ENCODE peak calls at places on chromosomes 1 and 21, in eight cellular contexts. One of them, this sample, is unnamed.
A peak's percentile ranks its signal among the peaks of the same experiment; 100 is the strongest.

GRCh38 chr21:45299026-45299863 is 11.6 kb upstream of the POFUT2 start:
- DNase-seq in OCI-LY7: no peak
- DNase-seq in stomach: no peak
- DNase-seq in body of pancreas: no peak
- DNase-seq in tibial nerve: peak; percentile 9
- DNase-seq in thoracic aorta: no peak
- DNase-seq in left ventricle myocardium inferior: peak; percentile 72
- DNase-seq in pancreas: no peak
- DNase-seq in this sample: no peak

GRCh38 chr1:207698822-207699483 is 52.9 kb upstream of the CD46 start:
- DNase-seq in OCI-LY7: peak; percentile 65
- DNase-seq in pancreas: peak; percentile 29
- DNase-seq in thoracic aorta: no peak
- DNase-seq in stomach: peak; percentile 62
- DNase-seq in left ventricle myocardium inferior: peak; percentile 26
- DNase-seq in body of pancreas: peak; percentile 63
- DNase-seq in tibial nerve: peak; percentile 18
- DNase-seq in this sample: peak; percentile 52

GRCh38 chr1:22454476-22455056 is 2.9 kb downstream of the ZBTB40 start:
- DNase-seq in OCI-LY7: no peak
- DNase-seq in tibial nerve: no peak
- DNase-seq in left ventricle myocardium inferior: no peak
- DNase-seq in thoracic aorta: no peak
- DNase-seq in body of pancreas: peak; percentile 52
- DNase-seq in pancreas: peak; percentile 63
- DNase-seq in stomach: peak; percentile 61
- DNase-seq in this sample: no peak

GRCh38 chr1:16053781-16054502 is 10.4 kb downstream of the CLCNKB start:
- DNase-seq in body of pancreas: no peak
- DNase-seq in pancreas: no peak
- DNase-seq in stomach: no peak
- DNase-seq in left ventricle myocardium inferior: no peak
- DNase-seq in tibial nerve: no peak
- DNase-seq in thoracic aorta: no peak
- DNase-seq in OCI-LY7: no peak
- DNase-seq in this sample: no peak

GRCh38 chr21:21396424-21396823 is 398.2 kb downstream of the NCAM2 start:
- DNase-seq in tibial nerve: no peak
- DNase-seq in left ventricle myocardium inferior: no peak
- DNase-seq in pancreas: no peak
- DNase-seq in thoracic aorta: no peak
- DNase-seq in stomach: no peak
- DNase-seq in body of pancreas: no peak
- DNase-seq in OCI-LY7: no peak
- DNase-seq in this sample: no peak

GRCh38 chr1:78640462-78640861 is 9.2 kb upstream of the IFI44 start:
- DNase-seq in thoracic aorta: no peak
- DNase-seq in body of pancreas: no peak
- DNase-seq in OCI-LY7: no peak
- DNase-seq in pancreas: no peak
- DNase-seq in stomach: no peak
- DNase-seq in left ventricle myocardium inferior: no peak
- DNase-seq in tibial nerve: no peak
- DNase-seq in this sample: no peak

GRCh38 chr1:172003766-172004530 is 162.7 kb downstream of the DNM3 start:
- DNase-seq in pancreas: no peak
- DNase-seq in left ventricle myocardium inferior: no peak
- DNase-seq in body of pancreas: no peak
- DNase-seq in stomach: no peak
- DNase-seq in OCI-LY7: no peak
- DNase-seq in tibial nerve: no peak
- DNase-seq in thoracic aorta: no peak
- DNase-seq in this sample: no peak

GRCh38 chr1:211643324-211644212 is 31.9 kb downstream of the NEK2 start:
- DNase-seq in stomach: peak; percentile 86
- DNase-seq in pancreas: peak; percentile 85
- DNase-seq in left ventricle myocardium inferior: no peak
- DNase-seq in thoracic aorta: no peak
- DNase-seq in OCI-LY7: peak; percentile 20
- DNase-seq in body of pancreas: peak; percentile 89
- DNase-seq in tibial nerve: no peak
- DNase-seq in this sample: no peak

GRCh38 chr21:42145569-42146250 is 73.2 kb upstream of the ABCG1 start:
- DNase-seq in pancreas: peak; percentile 46
- DNase-seq in stomach: peak; percentile 59
- DNase-seq in left ventricle myocardium inferior: no peak
- DNase-seq in tibial nerve: no peak
- DNase-seq in body of pancreas: peak; percentile 66
- DNase-seq in thoracic aorta: no peak
- DNase-seq in OCI-LY7: peak; percentile 79
- DNase-seq in this sample: no peak

GRCh38 chr1:184759097-184759496 is 4.4 kb upstream of the EDEM3 start:
- DNase-seq in pancreas: no peak
- DNase-seq in stomach: no peak
- DNase-seq in thoracic aorta: no peak
- DNase-seq in tibial nerve: no peak
- DNase-seq in left ventricle myocardium inferior: no peak
- DNase-seq in body of pancreas: peak; percentile 30
- DNase-seq in OCI-LY7: no peak
- DNase-seq in this sample: no peak

GRCh38 chr1:233341117-233341516 is 13.6 kb downstream of the MAP3K21 start:
- DNase-seq in tibial nerve: no peak
- DNase-seq in pancreas: no peak
- DNase-seq in thoracic aorta: no peak
- DNase-seq in left ventricle myocardium inferior: no peak
- DNase-seq in body of pancreas: peak; percentile 82
- DNase-seq in OCI-LY7: no peak
- DNase-seq in stomach: no peak
- DNase-seq in this sample: no peak

GRCh38 chr1:242240061-242240460 is 241.2 kb upstream of the MAP1LC3C start:
- DNase-seq in pancreas: peak; percentile 17
- DNase-seq in stomach: no peak
- DNase-seq in tibial nerve: no peak
- DNase-seq in thoracic aorta: no peak
- DNase-seq in OCI-LY7: no peak
- DNase-seq in left ventricle myocardium inferior: no peak
- DNase-seq in body of pancreas: peak; percentile 43
- DNase-seq in this sample: no peak

GRCh38 chr1:200296091-200296661 is 113.7 kb downstream of the ZNF281 start:
- DNase-seq in thoracic aorta: no peak
- DNase-seq in pancreas: peak; percentile 45
- DNase-seq in body of pancreas: peak; percentile 34
- DNase-seq in stomach: no peak
- DNase-seq in left ventricle myocardium inferior: no peak
- DNase-seq in tibial nerve: no peak
- DNase-seq in OCI-LY7: no peak
- DNase-seq in this sample: peak; percentile 34

GRCh38 chr1:198186916-198187580 is 30.2 kb downstream of the NEK7 start:
- DNase-seq in pancreas: no peak
- DNase-seq in thoracic aorta: no peak
- DNase-seq in body of pancreas: no peak
- DNase-seq in stomach: no peak
- DNase-seq in OCI-LY7: no peak
- DNase-seq in left ventricle myocardium inferior: no peak
- DNase-seq in tibial nerve: no peak
- DNase-seq in this sample: no peak

GRCh38 chr1:87902830-87903614 is 574.3 kb downstream of the LMO4 start:
- DNase-seq in stomach: no peak
- DNase-seq in thoracic aorta: no peak
- DNase-seq in left ventricle myocardium inferior: no peak
- DNase-seq in body of pancreas: peak; percentile 44
- DNase-seq in tibial nerve: no peak
- DNase-seq in pancreas: peak; percentile 23
- DNase-seq in OCI-LY7: no peak
- DNase-seq in this sample: no peak

GRCh38 chr1:121522061-121522759 is 337.4 kb downstream of the SRGAP2C start:
- DNase-seq in body of pancreas: peak; percentile 90
- DNase-seq in left ventricle myocardium inferior: no peak
- DNase-seq in OCI-LY7: no peak
- DNase-seq in stomach: peak; percentile 81
- DNase-seq in thoracic aorta: no peak
- DNase-seq in pancreas: peak; percentile 87
- DNase-seq in tibial nerve: no peak
- DNase-seq in this sample: peak; percentile 46

GRCh38 chr1:26472330-26472900 is at the start of gene HMGN2:
- DNase-seq in left ventricle myocardium inferior: peak; percentile 89
- DNase-seq in tibial nerve: peak; percentile 93
- DNase-seq in stomach: peak; percentile 91
- DNase-seq in pancreas: peak; percentile 95
- DNase-seq in thoracic aorta: peak; percentile 51
- DNase-seq in OCI-LY7: peak; percentile 96
- DNase-seq in body of pancreas: peak; percentile 95
- DNase-seq in this sample: peak; percentile 17

GRCh38 chr1:159598196-159598595 is 10.6 kb downstream of the APCS start:
- DNase-seq in left ventricle myocardium inferior: no peak
- DNase-seq in tibial nerve: no peak
- DNase-seq in OCI-LY7: no peak
- DNase-seq in thoracic aorta: no peak
- DNase-seq in body of pancreas: no peak
- DNase-seq in stomach: no peak
- DNase-seq in pancreas: no peak
- DNase-seq in this sample: no peak

GRCh38 chr1:232963366-232963765 is 13.0 kb downstream of the NTPCR start:
- DNase-seq in OCI-LY7: no peak
- DNase-seq in tibial nerve: no peak
- DNase-seq in pancreas: no peak
- DNase-seq in left ventricle myocardium inferior: no peak
- DNase-seq in body of pancreas: peak; percentile 28
- DNase-seq in thoracic aorta: no peak
- DNase-seq in stomach: no peak
- DNase-seq in this sample: no peak

GRCh38 chr1:219621047-219621786 is 8.3 kb upstream of the ZC3H11B start:
- DNase-seq in OCI-LY7: no peak
- DNase-seq in tibial nerve: no peak
- DNase-seq in pancreas: peak; percentile 34
- DNase-seq in stomach: no peak
- DNase-seq in thoracic aorta: no peak
- DNase-seq in body of pancreas: peak; percentile 70
- DNase-seq in left ventricle myocardium inferior: no peak
- DNase-seq in this sample: peak; percentile 30

GRCh38 chr1:87115317-87115885 is 201.0 kb downstream of the HS2ST1 start:
- DNase-seq in left ventricle myocardium inferior: no peak
- DNase-seq in pancreas: no peak
- DNase-seq in thoracic aorta: no peak
- DNase-seq in OCI-LY7: no peak
- DNase-seq in tibial nerve: peak; percentile 55
- DNase-seq in body of pancreas: no peak
- DNase-seq in stomach: no peak
- DNase-seq in this sample: no peak

GRCh38 chr1:201261771-201262547 is 21.3 kb upstream of the PKP1 start:
- DNase-seq in tibial nerve: no peak
- DNase-seq in left ventricle myocardium inferior: no peak
- DNase-seq in thoracic aorta: no peak
- DNase-seq in pancreas: no peak
- DNase-seq in OCI-LY7: no peak
- DNase-seq in stomach: no peak
- DNase-seq in body of pancreas: no peak
- DNase-seq in this sample: no peak

GRCh38 chr1:25861316-25862286 is 2.3 kb upstream of the AUNIP start:
- DNase-seq in stomach: no peak
- DNase-seq in OCI-LY7: no peak
- DNase-seq in tibial nerve: no peak
- DNase-seq in body of pancreas: no peak
- DNase-seq in pancreas: no peak
- DNase-seq in left ventricle myocardium inferior: peak; percentile 31
- DNase-seq in thoracic aorta: no peak
- DNase-seq in this sample: no peak

GRCh38 chr1:80801691-80802090 is 999.0 kb upstream of the ADGRL2 start:
- DNase-seq in left ventricle myocardium inferior: no peak
- DNase-seq in pancreas: no peak
- DNase-seq in thoracic aorta: no peak
- DNase-seq in stomach: no peak
- DNase-seq in tibial nerve: no peak
- DNase-seq in OCI-LY7: no peak
- DNase-seq in body of pancreas: no peak
- DNase-seq in this sample: no peak

GRCh38 chr1:80799457-80799856 is 1001.3 kb upstream of the ADGRL2 start:
- DNase-seq in stomach: no peak
- DNase-seq in thoracic aorta: no peak
- DNase-seq in OCI-LY7: no peak
- DNase-seq in body of pancreas: no peak
- DNase-seq in left ventricle myocardium inferior: no peak
- DNase-seq in tibial nerve: no peak
- DNase-seq in pancreas: no peak
- DNase-seq in this sample: no peak
- TF ChIP-seq CTCF in stomach: no peak
- TF ChIP-seq CTCF in thoracic aorta: no peak
- TF ChIP-seq CTCF in OCI-LY7: no peak
- TF ChIP-seq CTCF in body of pancreas: no peak
- TF ChIP-seq CTCF in left ventricle myocardium inferior: no peak
- TF ChIP-seq CTCF in tibial nerve: no peak
- TF ChIP-seq CTCF in pancreas: no peak
- TF ChIP-seq CTCF in this sample: no peak

DNA sequence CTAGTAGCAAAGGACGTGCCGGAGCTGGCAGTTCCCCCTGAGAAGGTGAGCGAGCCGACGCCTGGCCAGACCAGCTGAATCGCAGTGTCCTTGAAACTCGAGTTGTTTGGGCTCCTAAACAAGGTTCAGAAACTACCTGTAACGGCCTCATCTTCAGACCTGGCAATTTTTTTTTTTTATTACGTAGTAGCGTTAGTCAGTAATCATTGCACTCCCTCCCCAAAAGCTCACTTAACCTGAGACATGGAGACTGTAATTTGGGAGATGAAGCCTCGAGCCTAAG is 409 bp downstream of the LHX8 start:
- DNase-seq in pancreas: no peak
- DNase-seq in stomach: no peak
- DNase-seq in OCI-LY7: no peak
- DNase-seq in body of pancreas: no peak
- DNase-seq in thoracic aorta: no peak
- DNase-seq in tibial nerve: no peak
- DNase-seq in left ventricle myocardium inferior: no peak
- DNase-seq in this sample: no peak
- H3K4me3 ChIP-seq in pancreas: no peak overlapping the region
- H3K4me3 ChIP-seq in stomach: no peak overlapping the region
- H3K4me3 ChIP-seq in OCI-LY7: no peak overlapping the region
- H3K4me3 ChIP-seq in body of pancreas: no peak overlapping the region
- H3K4me3 ChIP-seq in thoracic aorta: peak overlapping the region; percentile 63
- H3K4me3 ChIP-seq in tibial nerve: no peak overlapping the region
- H3K4me3 ChIP-seq in left ventricle myocardium inferior: peak overlapping the region; percentile 50
- H3K4me3 ChIP-seq in this sample: no peak overlapping the region

GRCh38 chr1:938088-938683 is 14.5 kb downstream of the SAMD11 start:
- DNase-seq in tibial nerve: no peak
- DNase-seq in OCI-LY7: no peak
- DNase-seq in thoracic aorta: no peak
- DNase-seq in pancreas: no peak
- DNase-seq in stomach: peak; percentile 82
- DNase-seq in left ventricle myocardium inferior: no peak
- DNase-seq in body of pancreas: peak; percentile 65
- DNase-seq in this sample: no peak
- TF ChIP-seq CTCF in tibial nerve: peak; percentile 47
- TF ChIP-seq CTCF in OCI-LY7: no peak
- TF ChIP-seq CTCF in thoracic aorta: no peak
- TF ChIP-seq CTCF in pancreas: peak; percentile 30
- TF ChIP-seq CTCF in stomach: peak; percentile 36
- TF ChIP-seq CTCF in left ventricle myocardium inferior: peak; percentile 62
- TF ChIP-seq CTCF in body of pancreas: peak; percentile 22
- TF ChIP-seq CTCF in this sample: peak; percentile 67

DNA sequence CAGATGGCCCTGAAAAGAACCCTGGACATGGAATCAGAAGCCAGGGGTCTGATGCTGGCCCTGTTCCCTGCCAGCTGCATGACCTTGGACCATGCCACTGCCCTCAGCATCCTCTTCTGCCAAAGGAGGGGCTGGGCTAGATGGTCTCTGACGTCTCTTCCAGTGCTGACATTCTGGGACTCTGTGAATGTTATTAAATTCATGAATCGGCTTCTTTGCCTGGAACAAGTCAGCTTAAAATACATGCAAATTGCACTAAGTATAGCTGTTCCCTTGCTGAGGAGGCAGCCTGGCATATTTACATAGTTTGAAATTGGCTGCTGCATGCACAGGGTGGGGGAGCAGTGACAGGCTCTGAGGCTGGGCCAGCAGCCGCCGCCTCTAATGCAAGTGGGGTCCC is 23.8 kb downstream of the KCNA2 start:
- DNase-seq in tibial nerve: no peak
- DNase-seq in OCI-LY7: no peak
- DNase-seq in body of pancreas: no peak
- DNase-seq in left ventricle myocardium inferior: no peak
- DNase-seq in stomach: no peak
- DNase-seq in pancreas: no peak
- DNase-seq in thoracic aorta: no peak
- DNase-seq in this sample: no peak
- H3K4me3 ChIP-seq in tibial nerve: no peak overlapping the region
- H3K4me3 ChIP-seq in OCI-LY7: no peak overlapping the region
- H3K4me3 ChIP-seq in body of pancreas: no peak overlapping the region
- H3K4me3 ChIP-seq in left ventricle myocardium inferior: no peak overlapping the region
- H3K4me3 ChIP-seq in stomach: no peak overlapping the region
- H3K4me3 ChIP-seq in pancreas: no peak overlapping the region
- H3K4me3 ChIP-seq in thoracic aorta: no peak overlapping the region
- H3K4me3 ChIP-seq in this sample: no peak overlapping the region